ENCODE peak calls at places on chromosomes 6 and 20, in five cellular contexts. One of them, this sample, is unnamed.

GRCh38 chr6:79152269-79152737 is 74.2 kb upstream of the PHIP start:
- DNase-seq in mucosa of gallbladder: no peak
- DNase-seq in activated CD4-positive, CD25-positive, alpha-beta regulatory T cell: no peak
- DNase-seq in T-helper 2 cell treated with Interferon-gamma antibody and Interleukin-4, amounts not matched to agents 5 μg/mL and 100 μg/mL, for 36 hours: no peak
- DNase-seq in NCI-H1092 treated with DMSO at 0.1 percent for 48 hours: no peak
- DNase-seq in this sample: no peak

GRCh38 chr20:44034451-44034850 is 119.8 kb downstream of the TOX2 start:
- DNase-seq in mucosa of gallbladder: no peak
- DNase-seq in activated CD4-positive, CD25-positive, alpha-beta regulatory T cell: no peak
- DNase-seq in T-helper 2 cell treated with Interferon-gamma antibody and Interleukin-4, amounts not matched to agents 5 μg/mL and 100 μg/mL, for 36 hours: no peak
- DNase-seq in NCI-H1092 treated with DMSO at 0.1 percent for 48 hours: no peak
- DNase-seq in this sample: no peak

GRCh38 chr6:52497652-52498408 is 77.7 kb downstream of the EFHC1 start:
- DNase-seq in mucosa of gallbladder: peak
- DNase-seq in activated CD4-positive, CD25-positive, alpha-beta regulatory T cell: no peak
- DNase-seq in T-helper 2 cell treated with Interferon-gamma antibody and Interleukin-4, amounts not matched to agents 5 μg/mL and 100 μg/mL, for 36 hours: no peak
- DNase-seq in NCI-H1092 treated with DMSO at 0.1 percent for 48 hours: peak
- DNase-seq in this sample: no peak

GRCh38 chr20:31560094-31560899 is 44.8 kb upstream of the ID1 start:
- DNase-seq in mucosa of gallbladder: peak
- DNase-seq in activated CD4-positive, CD25-positive, alpha-beta regulatory T cell: peak
- DNase-seq in T-helper 2 cell treated with Interferon-gamma antibody and Interleukin-4, amounts not matched to agents 5 μg/mL and 100 μg/mL, for 36 hours: peak
- DNase-seq in NCI-H1092 treated with DMSO at 0.1 percent for 48 hours: peak
- DNase-seq in this sample: peak

GRCh38 chr6:39493174-39493573 is 170.7 kb upstream of the KCNK16 start:
- DNase-seq in mucosa of gallbladder: no peak
- DNase-seq in activated CD4-positive, CD25-positive, alpha-beta regulatory T cell: no peak
- DNase-seq in T-helper 2 cell treated with Interferon-gamma antibody and Interleukin-4, amounts not matched to agents 5 μg/mL and 100 μg/mL, for 36 hours: no peak
- DNase-seq in NCI-H1092 treated with DMSO at 0.1 percent for 48 hours: no peak
- DNase-seq in this sample: no peak

GRCh38 chr20:51562027-51562333 is 19.5 kb upstream of the NFATC2 start:
- DNase-seq in mucosa of gallbladder: no peak
- DNase-seq in activated CD4-positive, CD25-positive, alpha-beta regulatory T cell: no peak
- DNase-seq in T-helper 2 cell treated with Interferon-gamma antibody and Interleukin-4, amounts not matched to agents 5 μg/mL and 100 μg/mL, for 36 hours: no peak
- DNase-seq in NCI-H1092 treated with DMSO at 0.1 percent for 48 hours: no peak
- DNase-seq in this sample: no peak

GRCh38 chr6:140855520-140855919 is 1277.2 kb upstream of the GJE1 start:
- DNase-seq in mucosa of gallbladder: no peak
- DNase-seq in activated CD4-positive, CD25-positive, alpha-beta regulatory T cell: no peak
- DNase-seq in T-helper 2 cell treated with Interferon-gamma antibody and Interleukin-4, amounts not matched to agents 5 μg/mL and 100 μg/mL, for 36 hours: no peak
- DNase-seq in NCI-H1092 treated with DMSO at 0.1 percent for 48 hours: no peak
- DNase-seq in this sample: no peak

GRCh38 chr6:28137458-28138020 is 4.1 kb upstream of the ZKSCAN8 start:
- DNase-seq in mucosa of gallbladder: no peak
- DNase-seq in activated CD4-positive, CD25-positive, alpha-beta regulatory T cell: no peak
- DNase-seq in T-helper 2 cell treated with Interferon-gamma antibody and Interleukin-4, amounts not matched to agents 5 μg/mL and 100 μg/mL, for 36 hours: peak
- DNase-seq in NCI-H1092 treated with DMSO at 0.1 percent for 48 hours: no peak
- DNase-seq in this sample: no peak

GRCh38 chr20:17825949-17826843 is 126.4 kb downstream of the BANF2 start:
- DNase-seq in mucosa of gallbladder: no peak
- DNase-seq in activated CD4-positive, CD25-positive, alpha-beta regulatory T cell: no peak
- DNase-seq in T-helper 2 cell treated with Interferon-gamma antibody and Interleukin-4, amounts not matched to agents 5 μg/mL and 100 μg/mL, for 36 hours: peak
- DNase-seq in NCI-H1092 treated with DMSO at 0.1 percent for 48 hours: no peak
- DNase-seq in this sample: no peak

GRCh38 chr20:21101453-21102251 is 4.5 kb downstream of the LINC00237 start:
- DNase-seq in mucosa of gallbladder: no peak
- DNase-seq in activated CD4-positive, CD25-positive, alpha-beta regulatory T cell: no peak
- DNase-seq in T-helper 2 cell treated with Interferon-gamma antibody and Interleukin-4, amounts not matched to agents 5 μg/mL and 100 μg/mL, for 36 hours: no peak
- DNase-seq in NCI-H1092 treated with DMSO at 0.1 percent for 48 hours: no peak
- DNase-seq in this sample: no peak

GRCh38 chr6:32692019-32692418 is 25.6 kb upstream of the HLA-DQB1 start:
- DNase-seq in mucosa of gallbladder: peak
- DNase-seq in activated CD4-positive, CD25-positive, alpha-beta regulatory T cell: no peak
- DNase-seq in T-helper 2 cell treated with Interferon-gamma antibody and Interleukin-4, amounts not matched to agents 5 μg/mL and 100 μg/mL, for 36 hours: peak
- DNase-seq in NCI-H1092 treated with DMSO at 0.1 percent for 48 hours: no peak
- DNase-seq in this sample: no peak

GRCh38 chr6:56913276-56914138 is 41.4 kb upstream of the BEND6 start:
- DNase-seq in mucosa of gallbladder: no peak
- DNase-seq in activated CD4-positive, CD25-positive, alpha-beta regulatory T cell: no peak
- DNase-seq in T-helper 2 cell treated with Interferon-gamma antibody and Interleukin-4, amounts not matched to agents 5 μg/mL and 100 μg/mL, for 36 hours: no peak
- DNase-seq in NCI-H1092 treated with DMSO at 0.1 percent for 48 hours: no peak
- DNase-seq in this sample: no peak

GRCh38 chr6:29602564-29603361 is 17.8 kb downstream of the OR2H2 start:
- DNase-seq in mucosa of gallbladder: no peak
- DNase-seq in activated CD4-positive, CD25-positive, alpha-beta regulatory T cell: no peak
- DNase-seq in T-helper 2 cell treated with Interferon-gamma antibody and Interleukin-4, amounts not matched to agents 5 μg/mL and 100 μg/mL, for 36 hours: no peak
- DNase-seq in NCI-H1092 treated with DMSO at 0.1 percent for 48 hours: peak
- DNase-seq in this sample: no peak

GRCh38 chr20:37504404-37505096 is 16.5 kb upstream of the NNAT start:
- DNase-seq in mucosa of gallbladder: no peak
- DNase-seq in activated CD4-positive, CD25-positive, alpha-beta regulatory T cell: no peak
- DNase-seq in T-helper 2 cell treated with Interferon-gamma antibody and Interleukin-4, amounts not matched to agents 5 μg/mL and 100 μg/mL, for 36 hours: no peak
- DNase-seq in NCI-H1092 treated with DMSO at 0.1 percent for 48 hours: no peak
- DNase-seq in this sample: no peak

GRCh38 chr6:108785653-108786052 is 62.6 kb upstream of the ARMC2 start:
- DNase-seq in mucosa of gallbladder: no peak
- DNase-seq in activated CD4-positive, CD25-positive, alpha-beta regulatory T cell: no peak
- DNase-seq in T-helper 2 cell treated with Interferon-gamma antibody and Interleukin-4, amounts not matched to agents 5 μg/mL and 100 μg/mL, for 36 hours: no peak
- DNase-seq in NCI-H1092 treated with DMSO at 0.1 percent for 48 hours: no peak
- DNase-seq in this sample: no peak

GRCh38 chr6:5325173-5325572 is 63.9 kb downstream of the FARS2 start:
- DNase-seq in mucosa of gallbladder: no peak
- DNase-seq in activated CD4-positive, CD25-positive, alpha-beta regulatory T cell: no peak
- DNase-seq in T-helper 2 cell treated with Interferon-gamma antibody and Interleukin-4, amounts not matched to agents 5 μg/mL and 100 μg/mL, for 36 hours: no peak
- DNase-seq in NCI-H1092 treated with DMSO at 0.1 percent for 48 hours: no peak
- DNase-seq in this sample: no peak

GRCh38 chr6:168152306-168152963 is 73.4 kb upstream of the FRMD1 start:
- DNase-seq in mucosa of gallbladder: peak
- DNase-seq in activated CD4-positive, CD25-positive, alpha-beta regulatory T cell: no peak
- DNase-seq in T-helper 2 cell treated with Interferon-gamma antibody and Interleukin-4, amounts not matched to agents 5 μg/mL and 100 μg/mL, for 36 hours: no peak
- DNase-seq in NCI-H1092 treated with DMSO at 0.1 percent for 48 hours: no peak
- DNase-seq in this sample: no peak

GRCh38 chr20:9066196-9066595 is 2.7 kb upstream of the PLCB4 start:
- DNase-seq in mucosa of gallbladder: no peak
- DNase-seq in activated CD4-positive, CD25-positive, alpha-beta regulatory T cell: no peak
- DNase-seq in T-helper 2 cell treated with Interferon-gamma antibody and Interleukin-4, amounts not matched to agents 5 μg/mL and 100 μg/mL, for 36 hours: no peak
- DNase-seq in NCI-H1092 treated with DMSO at 0.1 percent for 48 hours: no peak
- DNase-seq in this sample: no peak

GRCh38 chr6:147566244-147566898 is 57.9 kb downstream of the SAMD5 start:
- DNase-seq in mucosa of gallbladder: no peak
- DNase-seq in activated CD4-positive, CD25-positive, alpha-beta regulatory T cell: no peak
- DNase-seq in T-helper 2 cell treated with Interferon-gamma antibody and Interleukin-4, amounts not matched to agents 5 μg/mL and 100 μg/mL, for 36 hours: no peak
- DNase-seq in NCI-H1092 treated with DMSO at 0.1 percent for 48 hours: no peak
- DNase-seq in this sample: no peak

GRCh38 chr20:11214281-11214680 is 540.5 kb upstream of the JAG1 start:
- DNase-seq in mucosa of gallbladder: no peak
- DNase-seq in activated CD4-positive, CD25-positive, alpha-beta regulatory T cell: no peak
- DNase-seq in T-helper 2 cell treated with Interferon-gamma antibody and Interleukin-4, amounts not matched to agents 5 μg/mL and 100 μg/mL, for 36 hours: no peak
- DNase-seq in NCI-H1092 treated with DMSO at 0.1 percent for 48 hours: no peak
- DNase-seq in this sample: no peak